ENCODE peak calls at places on chromosomes 6 and 20, in ten cellular contexts. P is NCI-H524, H is left colon, I is aorta, Q is HEK293T, D is caudate nucleus, V is naive B cell, F is mesothelial cell of epicardium, S is HS-5, X is NCI-H774. M is an unnamed sample.

GRCh38 chr20:11447371-11448100 is 470.2 kb upstream of the BTBD3 start:
- DNase-seq in F (no peak), X (no peak), V (no peak), S (no peak), I (no peak), Q (no peak), P (peak), D (no peak), H (no peak), M (no peak)

GRCh38 chr6:13513606-13514502 is 26.5 kb upstream of the GFOD1 start:
- DNase-seq in I (no peak), V (no peak), X (no peak), D (no peak), H (no peak), S (no peak), F (no peak), Q (no peak), P (no peak), M (no peak)

GRCh38 chr20:31808481-31808880 is 10.7 kb upstream of the MYLK2 start:
- DNase-seq in Q (no peak), P (no peak), D (no peak), X (no peak), F (no peak), V (no peak), S (no peak), I (no peak), H (no peak), M (no peak)

GRCh38 chr6:26554669-26555504 is 16.7 kb downstream of the HMGN4 start:
- DNase-seq in I (no peak), H (no peak), S (peak), F (no peak), V (peak), Q (no peak), X (peak), D (no peak), P (peak), M (peak)

GRCh38 chr6:31633447-31633846 is 12.9 kb downstream of the PRRC2A start:
- DNase-seq in V (no peak), F (no peak), X (no peak), D (no peak), H (no peak), P (no peak), S (no peak), Q (no peak), I (no peak), M (no peak)

GRCh38 chr6:113352831-113353230 is 504.3 kb upstream of the MARCKS start:
- DNase-seq in S (no peak), I (no peak), X (no peak), P (no peak), V (no peak), F (no peak), D (no peak), H (peak), Q (no peak), M (no peak)

GRCh38 chr6:139338845-139339244 is 35.6 kb downstream of the CITED2 start:
- DNase-seq in Q (no peak), X (no peak), V (no peak), D (no peak), S (no peak), I (no peak), P (no peak), H (no peak), F (no peak), M (no peak)

GRCh38 chr6:2749972-2750600 is 636 bp downstream of the MYLK4 start:
- DNase-seq in H (peak), V (peak), S (no peak), D (no peak), F (no peak), I (peak), X (peak), P (peak), Q (peak), M (peak)

GRCh38 chr6:105346052-105346451 is 56.8 kb downstream of the PREP start:
- DNase-seq in H (no peak), F (no peak), V (no peak), Q (no peak), S (no peak), X (no peak), I (no peak), D (no peak), P (no peak), M (peak)

GRCh38 chr20:53706511-53707031 is 112.9 kb upstream of the ZNF217 start:
- DNase-seq in X (no peak), D (no peak), I (no peak), S (no peak), P (peak), V (peak), F (no peak), Q (no peak), H (no peak), M (peak)

GRCh38 chr6:140059947-140060346 is 685.5 kb upstream of the CITED2 start:
- DNase-seq in H (no peak), I (no peak), F (no peak), S (no peak), Q (no peak), D (no peak), V (no peak), P (no peak), X (no peak), M (no peak)

M was measured in HAP-1.